ENCODE peak calls at places on chromosomes 6 and 20, in six cellular contexts. D is aorta, F is Peyer's patch, W is esophagus squamous epithelium, L is SJCRH30, V is testis. U is an unnamed sample. For H3K27me3, H3K4me1 and H3K9me3, the result is how much of the 10 kb centered on the place peaks cover.

GRCh38 chr6:91653954-91654843 is 1067.3 kb upstream of the MAP3K7 start:
- DNase-seq in D (no peak), F (no peak), W (no peak), L (no peak), V (no peak), U (no peak)

GRCh38 chr6:168756009-168756634 is 315.1 kb downstream of the SMOC2 start:
- DNase-seq in D (no peak), F (no peak), W (no peak), L (no peak), V (no peak), U (no peak)

GRCh38 chr20:19958243-19958642 is 58.9 kb upstream of the NAA20 start:
- DNase-seq in D (no peak), F (no peak), W (no peak), L (no peak), V (no peak), U (no peak)

GRCh38 chr6:41976794-41977484 is 35.3 kb upstream of the CCND3 start:
- DNase-seq in D (no peak), F (no peak), W (no peak), L (no peak), V (no peak), U (no peak)

GRCh38 chr6:16130932-16131387 is 2.1 kb downstream of the MYLIP start:
- DNase-seq in D (no peak), F (no peak), W (no peak), L (peak), V (peak), U (peak)

GRCh38 chr6:158168054-158168303 is at the start of gene SERAC1:
- DNase-seq in D (no peak), F (no peak), W (no peak), L (no peak), V (no peak), U (no peak)

GRCh38 chr20:45010399-45010828 is 44.1 kb downstream of the STK4 start:
- DNase-seq in D (no peak), F (no peak), W (no peak), L (no peak), V (no peak), U (no peak)

GRCh38 chr6:4957521-4958231 is 46.2 kb downstream of the RPP40 start:
- DNase-seq in D (no peak), F (no peak), W (no peak), L (no peak), V (no peak), U (peak)

GRCh38 chr6:292506-293184 is 358 bp downstream of the DUSP22 start:
- DNase-seq in D (peak), F (peak), W (no peak), L (peak), V (peak), U (peak)

GRCh38 chr6:110325197-110325596 is 33.0 kb downstream of the METTL24 start:
- DNase-seq in D (no peak), F (no peak), W (no peak), L (no peak), V (no peak), U (peak)

GRCh38 chr6:29516108-29516507 is 28.4 kb upstream of the MAS1L start:
- DNase-seq in D (no peak), F (no peak), W (no peak), L (peak), V (no peak), U (no peak)

GRCh38 chr6:79797912-79798311 is 149.4 kb downstream of the ELOVL4 start:
- DNase-seq in D (no peak), F (no peak), W (no peak), L (no peak), V (no peak), U (no peak)

GRCh38 chr6:24931752-24932691 is 3.7 kb downstream of the RIPOR2 start:
- DNase-seq in D (no peak), F (no peak), W (no peak), L (no peak), V (no peak), U (peak)

GRCh38 chr20:8133816-8134451 is 1.9 kb downstream of the PLCB1 start:
- DNase-seq in D (no peak), F (no peak), W (no peak), L (no peak), V (no peak), U (no peak)

GRCh38 chr6:125597411-125598253 is 151.8 kb upstream of the HEY2 start:
- DNase-seq in D (no peak), F (no peak), W (no peak), L (peak), V (no peak), U (no peak)

DNA sequence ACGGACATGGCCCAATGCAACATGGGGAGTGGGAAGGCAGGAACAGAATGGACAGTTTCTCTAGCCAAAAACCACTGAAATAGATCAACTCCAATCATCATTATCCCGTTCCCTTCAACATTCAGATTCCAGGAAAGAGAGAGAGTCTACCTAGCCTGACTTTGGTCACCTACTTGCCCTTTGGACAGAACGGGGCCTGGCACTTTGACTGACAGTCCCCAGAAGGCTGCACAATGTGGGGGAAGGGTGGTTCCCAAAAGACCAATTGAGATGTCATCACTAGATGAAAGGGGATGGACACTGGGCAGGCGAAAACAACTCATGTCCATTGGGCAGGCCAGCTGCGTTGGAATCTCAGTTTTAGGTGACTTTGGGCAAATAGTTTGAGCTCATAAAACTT is 15.0 kb upstream of the KIF16B start:
- DNase-seq in D (no peak), F (no peak), W (no peak), L (no peak), V (no peak), U (peak)
- H3K27me3 ChIP-seq in D (under half), F (under half), W (under half), L (under half), V (under half), U (under half)

DNA sequence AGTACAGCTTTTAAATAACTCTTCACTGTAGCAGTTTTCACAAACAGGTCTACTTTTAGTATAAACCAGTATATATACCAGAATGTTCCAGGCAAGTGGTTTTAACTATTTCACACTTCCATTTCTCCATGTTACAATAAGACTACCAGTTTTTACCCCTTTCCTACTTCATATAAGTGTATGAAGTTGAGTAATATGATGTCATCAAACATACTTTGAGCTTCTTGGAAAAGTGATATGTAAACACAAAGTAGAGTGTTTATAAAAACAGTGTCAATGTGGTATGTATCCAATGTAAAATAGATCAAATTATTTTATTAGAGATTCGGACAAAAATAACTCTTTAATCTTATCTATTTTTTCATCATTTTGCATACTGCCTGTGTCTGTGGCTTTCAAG is 2.5 kb upstream of the PAQR8 start:
- DNase-seq in D (no peak), F (no peak), W (no peak), L (no peak), V (no peak), U (no peak)
- H3K4me1 ChIP-seq in D (under half), F (under half), W (under half), L (under half), V (under half), U (under half)

GRCh38 chr6:148671085-148671484 is 75.7 kb upstream of the UST start:
- DNase-seq in D (no peak), F (no peak), W (no peak), L (no peak), V (no peak), U (no peak)
- H3K9me3 ChIP-seq in D (under half), F (under half), W (under half), L (under half), V (under half), U (under half)

DNA sequence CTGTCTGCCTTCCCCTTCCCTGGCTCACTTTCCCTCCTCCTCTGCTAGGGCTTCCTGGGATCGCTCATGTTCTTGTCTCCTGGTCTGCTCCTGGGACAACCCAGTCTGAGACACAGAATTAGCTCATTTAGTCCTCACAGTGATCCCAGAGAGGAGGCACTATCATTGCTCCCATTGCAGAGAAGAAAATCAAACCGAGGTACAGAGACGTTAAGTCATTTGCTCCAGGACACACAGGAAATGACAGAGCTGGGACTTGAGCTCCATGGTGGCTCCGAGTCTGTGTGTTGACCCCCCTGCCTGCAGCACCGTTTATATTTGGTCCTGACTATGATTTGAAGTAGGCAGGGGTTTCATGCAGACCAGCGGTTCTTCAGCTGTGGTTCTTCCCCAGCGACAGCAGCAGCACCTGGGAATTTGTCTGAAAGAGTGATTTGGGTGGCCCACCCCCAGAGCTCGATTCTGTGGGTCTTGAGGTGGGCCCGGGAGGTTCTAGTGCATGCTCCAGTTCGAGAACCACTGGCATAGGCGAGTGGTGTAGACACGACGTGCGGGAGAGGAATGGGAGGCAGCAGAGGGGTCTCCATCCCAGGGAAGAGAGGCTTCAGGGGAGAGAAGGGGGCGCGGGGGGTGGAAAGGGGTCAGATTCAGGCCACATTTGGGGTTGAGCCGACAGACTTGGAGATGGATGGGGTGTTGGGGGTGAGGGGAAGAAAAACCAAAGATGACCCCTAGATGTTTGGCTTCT is 24.7 kb downstream of the PCK1 start:
- DNase-seq in D (no peak), F (peak), W (no peak), L (no peak), V (no peak), U (no peak)
- H3K27me3 ChIP-seq in D (under half), F (under half), W (under half), L (under half), V (under half), U (under half)

DNA sequence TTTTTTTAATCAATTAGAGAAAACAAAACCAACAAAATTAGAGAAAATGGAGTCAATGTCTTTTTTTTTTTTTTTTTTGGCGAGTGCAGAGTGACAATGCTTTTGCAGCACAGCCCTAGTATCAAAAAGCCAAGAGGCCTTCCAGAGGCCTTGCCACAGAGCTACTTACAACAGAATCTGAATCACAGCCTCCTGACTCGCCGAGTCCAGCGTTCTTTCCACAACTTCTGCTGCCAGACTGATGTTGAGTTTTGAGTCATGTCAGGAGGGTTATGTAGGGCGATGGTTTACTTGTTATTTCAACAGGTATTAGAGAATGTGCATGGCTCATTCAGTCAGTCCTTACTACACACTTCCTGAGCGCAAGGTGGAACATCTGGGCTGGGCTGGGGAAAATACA is 88.6 kb downstream of the FNDC1 start:
- DNase-seq in D (peak), F (no peak), W (no peak), L (no peak), V (no peak), U (no peak)
- H3K4me1 ChIP-seq in D (under half), F (under half), W (under half), L (under half), V (under half), U (under half)

DNA sequence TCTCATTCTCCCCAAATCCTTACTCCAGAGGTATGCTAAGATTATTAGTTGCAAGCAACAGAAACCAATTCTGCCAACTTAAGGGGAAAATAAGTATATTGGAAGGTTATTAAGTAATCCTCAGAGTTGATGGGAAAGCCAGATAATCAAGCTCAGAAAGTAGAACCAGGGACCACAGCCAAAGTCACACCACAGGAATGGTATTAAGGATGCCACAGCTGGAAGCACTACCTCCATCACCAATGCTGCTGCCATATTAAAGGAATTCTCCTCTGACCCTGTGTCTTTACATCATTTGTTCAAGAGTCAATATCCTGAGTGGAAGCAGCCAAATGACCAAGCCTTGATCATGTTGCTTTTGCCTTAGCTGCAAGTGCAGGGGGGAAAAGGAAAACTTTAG is 9.9 kb downstream of the PROCR start:
- DNase-seq in D (no peak), F (no peak), W (no peak), L (no peak), V (no peak), U (no peak)
- H3K9me3 ChIP-seq in D (under half), F (under half), W (under half), L (under half), V (under half), U (under half)

GRCh38 chr20:46010491-46011405 is 2.0 kb downstream of the MMP9 start:
- DNase-seq in D (no peak), F (no peak), W (no peak), L (no peak), V (no peak), U (no peak)
- H3K27me3 ChIP-seq in D (under half), F (under half), W (under half), L (under half), V (under half), U (under half)

U was measured in small intestine.